ENCODE peak calls at places on chromosomes 7 and 10, in five cellular contexts. Q is left ventricle myocardium inferior, U is cardiac muscle cell, O is ascending aorta, Z is heart left ventricle. H is an unnamed sample. For H3K4me1, the result is how much of the 10 kb centered on the place peaks cover.

GRCh38 chr10:133264455-133264854 is 12.2 kb downstream of the ADAM8 start:
- DNase-seq in Q (no peak), U (no peak), O (no peak), Z (no peak), H (no peak)

GRCh38 chr10:57494481-57494880 is 773.2 kb downstream of the IPMK start:
- DNase-seq in Q (no peak), U (no peak), O (no peak), Z (no peak), H (no peak)

GRCh38 chr7:8147004-8147403 is 115.0 kb downstream of the ICA1 start:
- DNase-seq in Q (no peak), U (peak), O (no peak), Z (peak), H (no peak)

GRCh38 chr7:130641040-130641439 is 27.5 kb downstream of the COPG2 start:
- DNase-seq in Q (no peak), U (no peak), O (no peak), Z (no peak), H (no peak)

GRCh38 chr7:27155816-27156507 is 513 bp downstream of the HOXA7 start:
- DNase-seq in Q (no peak), U (no peak), O (no peak), Z (no peak), H (peak)

GRCh38 chr10:28151636-28152035 is 151.2 kb downstream of the MPP7 start:
- DNase-seq in Q (no peak), U (peak), O (no peak), Z (no peak), H (no peak)

GRCh38 chr7:47180268-47180826 is 401.6 kb downstream of the TNS3 start:
- DNase-seq in Q (peak), U (peak), O (no peak), Z (peak), H (peak)

GRCh38 chr10:62076872-62077271 is 175.4 kb downstream of the ARID5B start:
- DNase-seq in Q (no peak), U (no peak), O (no peak), Z (no peak), H (no peak)

GRCh38 chr10:124387078-124387874 is 31.4 kb downstream of the OAT start:
- DNase-seq in Q (no peak), U (no peak), O (no peak), Z (no peak), H (peak)

GRCh38 chr10:71314028-71314693 is 4.9 kb upstream of the SLC29A3 start:
- DNase-seq in Q (peak), U (peak), O (no peak), Z (peak), H (peak)

GRCh38 chr10:71771204-71771603 is 2.1 kb downstream of the VSIR start:
- DNase-seq in Q (peak), U (no peak), O (no peak), Z (peak), H (peak)

GRCh38 chr10:91464500-91464899 is 54.4 kb downstream of the HECTD2 start:
- DNase-seq in Q (no peak), U (no peak), O (no peak), Z (no peak), H (no peak)

GRCh38 chr10:63588436-63589180 is 67.4 kb downstream of the REEP3 start:
- DNase-seq in Q (no peak), U (peak), O (no peak), Z (no peak), H (peak)

GRCh38 chr10:118046491-118047362 is at the start of gene RAB11FIP2:
- DNase-seq in Q (peak), U (peak), O (peak), Z (peak), H (peak)

GRCh38 chr7:147646568-147646967 is 944.0 kb upstream of the C7orf33 start:
- DNase-seq in Q (no peak), U (no peak), O (no peak), Z (no peak), H (no peak)

GRCh38 chr10:103905441-103905840 is 12.5 kb downstream of the STN1 start:
- DNase-seq in Q (no peak), U (no peak), O (no peak), Z (no peak), H (no peak)

GRCh38 chr7:104362756-104363155 is 34.4 kb downstream of the LHFPL3 start:
- DNase-seq in Q (no peak), U (no peak), O (no peak), Z (no peak), H (no peak)

GRCh38 chr10:124999433-125000365 is 57.8 kb downstream of the ZRANB1 start:
- DNase-seq in Q (peak), U (no peak), O (peak), Z (peak), H (peak)

GRCh38 chr10:29377333-29377961 is 88.6 kb downstream of the LYZL1 start:
- DNase-seq in Q (no peak), U (peak), O (no peak), Z (no peak), H (no peak)

GRCh38 chr10:94292448-94293118 is 70.2 kb downstream of the NOC3L start:
- DNase-seq in Q (peak), U (no peak), O (no peak), Z (peak), H (peak)

GRCh38 chr10:82981137-82981723 is 1106.2 kb downstream of the NRG3 start:
- DNase-seq in Q (no peak), U (no peak), O (no peak), Z (no peak), H (no peak)

GRCh38 chr7:127123220-127123619 is 129.5 kb downstream of the GRM8 start:
- DNase-seq in Q (no peak), U (no peak), O (no peak), Z (no peak), H (no peak)

GRCh38 chr7:116588225-116588624 is 63.4 kb downstream of the CAV1 start:
- DNase-seq in Q (no peak), U (no peak), O (no peak), Z (no peak), H (no peak)

GRCh38 chr7:148723846-148724245 is 25.1 kb downstream of the CUL1 start:
- DNase-seq in Q (no peak), U (no peak), O (no peak), Z (no peak), H (no peak)

GRCh38 chr7:44046321-44047061 is 2.0 kb downstream of the DBNL start:
- DNase-seq in Q (peak), U (no peak), O (no peak), Z (no peak), H (no peak)

GRCh38 chr10:80805343-80806020 is 267.8 kb downstream of the SH2D4B start:
- DNase-seq in Q (no peak), U (no peak), O (no peak), Z (no peak), H (no peak)

GRCh38 chr10:78892383-78893191 is 176.2 kb upstream of the ZMIZ1 start:
- DNase-seq in Q (no peak), U (no peak), O (no peak), Z (no peak), H (no peak)

GRCh38 chr7:49624611-49625010 is 148.8 kb upstream of the VWC2 start:
- DNase-seq in Q (no peak), U (no peak), O (no peak), Z (no peak), H (no peak)

GRCh38 chr7:420142-421055 is 99.2 kb downstream of the PDGFA start:
- DNase-seq in Q (peak), U (no peak), O (no peak), Z (no peak), H (no peak)

GRCh38 chr7:42105541-42106349 is 131.3 kb downstream of the GLI3 start:
- DNase-seq in Q (no peak), U (no peak), O (no peak), Z (no peak), H (no peak)
- H3K4me1 ChIP-seq in Q (half or more), U (under half), O (under half), Z (under half), H (half or more)

GRCh38 chr10:102595914-102596313 is 48.4 kb upstream of the TRIM8 start:
- DNase-seq in Q (no peak), U (no peak), O (no peak), Z (no peak), H (no peak)

GRCh38 chr10:102593804-102594079 is 50.5 kb upstream of the TRIM8 start:
- DNase-seq in Q (no peak), U (no peak), O (no peak), Z (no peak), H (no peak)

GRCh38 chr10:102596506-102596971 is 47.7 kb upstream of the TRIM8 start:
- DNase-seq in Q (peak), U (peak), O (no peak), Z (no peak), H (peak)

GRCh38 chr10:102597131-102597891 is 47.0 kb upstream of the TRIM8 start:
- DNase-seq in Q (peak), U (no peak), O (no peak), Z (peak), H (no peak)

DNA sequence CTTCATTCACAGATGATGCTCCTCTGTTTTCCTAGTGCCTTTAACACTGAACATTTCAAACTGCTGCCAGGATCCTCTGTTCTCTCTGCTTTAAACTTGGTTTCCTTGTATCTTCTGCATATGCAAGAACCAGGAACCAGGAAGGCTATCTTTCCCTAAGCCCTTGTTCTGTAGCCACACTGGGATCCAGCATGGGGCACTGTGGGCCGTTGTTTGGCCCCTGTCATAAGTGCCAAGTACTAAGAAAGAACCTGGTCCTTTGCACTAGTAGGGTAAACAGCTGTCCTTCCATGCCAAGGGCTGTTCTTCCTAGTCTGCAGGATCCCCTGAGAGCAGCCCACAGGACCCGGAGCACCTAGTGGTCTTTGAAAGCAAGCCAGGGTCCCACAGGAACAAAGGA is 49.0 kb upstream of the TRIM8 start:
- DNase-seq in Q (no peak), U (no peak), O (no peak), Z (no peak), H (no peak)
- TF ChIP-seq CTCF in Q (no peak), U (no peak), O (no peak), Z (no peak), H (no peak)

GRCh38 chr7:2405201-2405600 is 1.8 kb downstream of the CHST12 start:
- DNase-seq in Q (no peak), U (no peak), O (no peak), Z (no peak), H (no peak)

GRCh38 chr7:2403718-2404648 is 572 bp downstream of the CHST12 start:
- DNase-seq in Q (peak), U (peak), O (no peak), Z (peak), H (peak)

GRCh38 chr7:2403014-2403717 is at the start of gene CHST12:
- DNase-seq in Q (peak), U (peak), O (peak), Z (peak), H (peak)

GRCh38 chr7:2404714-2405119 is 1.3 kb downstream of the CHST12 start:
- DNase-seq in Q (no peak), U (no peak), O (no peak), Z (no peak), H (no peak)

GRCh38 chr7:2402687-2403013 is 761 bp upstream of the CHST12 start:
- DNase-seq in Q (no peak), U (no peak), O (no peak), Z (no peak), H (no peak)
- H3K4me1 ChIP-seq in Q (half or more), U (under half), O (under half), Z (half or more), H (under half)

DNA sequence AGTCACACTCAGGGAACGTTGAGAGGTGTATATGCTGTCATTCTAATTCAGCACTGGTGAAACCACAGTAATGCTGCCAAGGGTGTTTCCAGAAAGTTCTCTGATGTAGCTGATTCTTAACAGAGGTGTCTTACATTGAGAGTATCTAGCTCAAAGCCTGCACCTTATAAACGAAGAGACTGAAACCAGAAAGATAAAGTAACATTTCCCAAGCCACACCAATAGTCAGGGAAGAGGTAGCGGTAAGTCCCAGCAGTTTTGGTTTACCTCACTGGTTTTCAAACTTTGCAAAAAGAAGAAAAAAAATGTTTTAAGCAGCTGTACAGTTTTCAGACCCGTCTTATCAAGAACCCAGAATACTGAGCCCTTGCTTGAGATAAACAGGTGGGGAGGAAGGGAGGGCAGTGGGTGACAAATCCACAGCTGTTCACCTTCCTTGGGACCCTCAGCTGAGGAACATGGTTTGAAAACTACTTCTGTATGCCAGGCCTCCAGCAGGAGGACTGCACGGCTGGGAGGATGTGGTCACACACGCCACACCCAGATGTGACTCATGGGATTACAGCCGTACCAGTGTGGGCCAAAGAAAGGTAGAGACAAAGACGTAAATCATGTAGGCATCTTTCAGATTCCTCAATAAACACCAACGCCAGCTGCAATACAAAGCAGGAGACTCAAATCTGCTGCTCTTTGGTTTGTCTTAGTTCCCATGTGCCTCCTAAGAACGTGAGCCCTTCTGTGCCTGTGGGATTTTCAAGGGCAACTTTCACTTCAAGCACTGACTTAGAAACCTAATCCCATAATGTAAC is 64.0 kb upstream of the GSDME start:
- DNase-seq in Q (peak), U (no peak), O (peak), Z (peak), H (peak)
- TF ChIP-seq CTCF in Q (peak), U (peak), O (peak), Z (no peak), H (no peak)

GRCh38 chr10:74857586-74857985 is 31.2 kb downstream of the KAT6B start:
- DNase-seq in Q (no peak), U (no peak), O (no peak), Z (no peak), H (no peak)

GRCh38 chr10:74854610-74855009 is 28.2 kb downstream of the KAT6B start:
- DNase-seq in Q (no peak), U (no peak), O (no peak), Z (no peak), H (no peak)

GRCh38 chr10:74855027-74855426 is 28.6 kb downstream of the KAT6B start:
- DNase-seq in Q (peak), U (peak), O (no peak), Z (peak), H (peak)

GRCh38 chr10:74855439-74855838 is 29.0 kb downstream of the KAT6B start:
- DNase-seq in Q (no peak), U (no peak), O (no peak), Z (no peak), H (no peak)

DNA sequence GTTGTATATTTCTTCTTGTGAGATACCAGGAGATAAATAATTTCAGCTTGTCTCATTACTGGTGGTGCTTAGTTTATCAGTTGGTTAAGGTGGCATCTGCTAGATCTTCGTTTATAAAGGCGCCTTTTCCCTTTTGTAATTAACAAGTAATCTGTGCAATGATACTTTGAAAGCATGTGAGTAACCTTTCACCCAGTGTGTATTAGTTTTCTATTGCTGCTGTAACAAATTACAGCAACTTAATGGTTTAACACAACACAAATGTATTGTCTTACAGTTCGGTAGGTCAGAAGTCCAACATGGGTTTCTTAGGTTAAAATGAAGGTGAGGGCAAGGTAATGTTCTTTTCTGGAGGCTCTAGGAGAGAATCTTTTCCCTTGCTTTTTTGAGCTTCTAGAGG is 30.5 kb downstream of the KAT6B start:
- DNase-seq in Q (no peak), U (no peak), O (no peak), Z (no peak), H (no peak)
- H3K4me1 ChIP-seq in Q (under half), U (under half), O (under half), Z (under half), H (half or more)

GRCh38 chr10:33337335-33337854 is 2.9 kb upstream of the NRP1 start:
- DNase-seq in Q (peak), U (peak), O (no peak), Z (peak), H (no peak)
- TF ChIP-seq CTCF in Q (peak), U (peak), O (no peak), Z (no peak), H (no peak)

H was measured in stomach.